ENCODE peak calls at places on chromosomes 2 and 18, in four cellular contexts. One of them, this sample, is unnamed.

GRCh38 chr2:135227386-135227785 is 175.3 kb downstream of the RAB3GAP1 start:
- DNase-seq in non-pigmented ciliary epithelial cell: no peak
- DNase-seq in NCI-H1105 treated with DMSO at 0.1 percent for 48 hours: no peak
- DNase-seq in stimulated activated CD4-positive, alpha-beta T cell treated with anti-CD3 and anti-CD28 coated beads, Interleukin-2, amount 100 ng/mL, for 24 hours: no peak
- DNase-seq in this sample: no peak

GRCh38 chr2:165794520-165794882 is 454 bp upstream of the GALNT3 start:
- DNase-seq in non-pigmented ciliary epithelial cell: no peak
- DNase-seq in NCI-H1105 treated with DMSO at 0.1 percent for 48 hours: no peak
- DNase-seq in stimulated activated CD4-positive, alpha-beta T cell treated with anti-CD3 and anti-CD28 coated beads, Interleukin-2, amount 100 ng/mL, for 24 hours: peak
- DNase-seq in this sample: peak

GRCh38 chr2:34012728-34013302 is 413.7 kb upstream of the FAM98A start:
- DNase-seq in non-pigmented ciliary epithelial cell: peak
- DNase-seq in NCI-H1105 treated with DMSO at 0.1 percent for 48 hours: peak
- DNase-seq in stimulated activated CD4-positive, alpha-beta T cell treated with anti-CD3 and anti-CD28 coated beads, Interleukin-2, amount 100 ng/mL, for 24 hours: peak
- DNase-seq in this sample: peak

GRCh38 chr2:214671330-214671850 is 138.1 kb downstream of the BARD1 start:
- DNase-seq in non-pigmented ciliary epithelial cell: no peak
- DNase-seq in NCI-H1105 treated with DMSO at 0.1 percent for 48 hours: no peak
- DNase-seq in stimulated activated CD4-positive, alpha-beta T cell treated with anti-CD3 and anti-CD28 coated beads, Interleukin-2, amount 100 ng/mL, for 24 hours: no peak
- DNase-seq in this sample: no peak

GRCh38 chr18:78984941-78985784 is 5.5 kb downstream of the SALL3 start:
- DNase-seq in non-pigmented ciliary epithelial cell: no peak
- DNase-seq in NCI-H1105 treated with DMSO at 0.1 percent for 48 hours: peak
- DNase-seq in stimulated activated CD4-positive, alpha-beta T cell treated with anti-CD3 and anti-CD28 coated beads, Interleukin-2, amount 100 ng/mL, for 24 hours: no peak
- DNase-seq in this sample: no peak

GRCh38 chr18:75544496-75544895 is 117.0 kb upstream of the SMIM21 start:
- DNase-seq in non-pigmented ciliary epithelial cell: peak
- DNase-seq in NCI-H1105 treated with DMSO at 0.1 percent for 48 hours: no peak
- DNase-seq in stimulated activated CD4-positive, alpha-beta T cell treated with anti-CD3 and anti-CD28 coated beads, Interleukin-2, amount 100 ng/mL, for 24 hours: no peak
- DNase-seq in this sample: no peak

GRCh38 chr2:224360801-224361251 is 41.1 kb downstream of the FAM124B start:
- DNase-seq in non-pigmented ciliary epithelial cell: no peak
- DNase-seq in NCI-H1105 treated with DMSO at 0.1 percent for 48 hours: peak
- DNase-seq in stimulated activated CD4-positive, alpha-beta T cell treated with anti-CD3 and anti-CD28 coated beads, Interleukin-2, amount 100 ng/mL, for 24 hours: no peak
- DNase-seq in this sample: no peak

GRCh38 chr2:176074919-176075425 is 8.8 kb downstream of the EVX2 start:
- DNase-seq in non-pigmented ciliary epithelial cell: no peak
- DNase-seq in NCI-H1105 treated with DMSO at 0.1 percent for 48 hours: peak
- DNase-seq in stimulated activated CD4-positive, alpha-beta T cell treated with anti-CD3 and anti-CD28 coated beads, Interleukin-2, amount 100 ng/mL, for 24 hours: no peak
- DNase-seq in this sample: no peak

GRCh38 chr2:98698896-98699295 is 32.0 kb downstream of the MGAT4A start:
- DNase-seq in non-pigmented ciliary epithelial cell: no peak
- DNase-seq in NCI-H1105 treated with DMSO at 0.1 percent for 48 hours: no peak
- DNase-seq in stimulated activated CD4-positive, alpha-beta T cell treated with anti-CD3 and anti-CD28 coated beads, Interleukin-2, amount 100 ng/mL, for 24 hours: no peak
- DNase-seq in this sample: no peak

GRCh38 chr2:96608459-96609455 is 29.4 kb downstream of the KANSL3 start:
- DNase-seq in non-pigmented ciliary epithelial cell: no peak
- DNase-seq in NCI-H1105 treated with DMSO at 0.1 percent for 48 hours: no peak
- DNase-seq in stimulated activated CD4-positive, alpha-beta T cell treated with anti-CD3 and anti-CD28 coated beads, Interleukin-2, amount 100 ng/mL, for 24 hours: no peak
- DNase-seq in this sample: no peak

GRCh38 chr18:48238206-48238605 is 171.0 kb downstream of the ZBTB7C start:
- DNase-seq in non-pigmented ciliary epithelial cell: no peak
- DNase-seq in NCI-H1105 treated with DMSO at 0.1 percent for 48 hours: no peak
- DNase-seq in stimulated activated CD4-positive, alpha-beta T cell treated with anti-CD3 and anti-CD28 coated beads, Interleukin-2, amount 100 ng/mL, for 24 hours: no peak
- DNase-seq in this sample: no peak

GRCh38 chr2:73292906-73293533 is 328 bp downstream of the EGR4 start:
- DNase-seq in non-pigmented ciliary epithelial cell: no peak
- DNase-seq in NCI-H1105 treated with DMSO at 0.1 percent for 48 hours: no peak
- DNase-seq in stimulated activated CD4-positive, alpha-beta T cell treated with anti-CD3 and anti-CD28 coated beads, Interleukin-2, amount 100 ng/mL, for 24 hours: no peak
- DNase-seq in this sample: no peak

GRCh38 chr2:33275689-33276444 is 200.6 kb upstream of the RASGRP3 start:
- DNase-seq in non-pigmented ciliary epithelial cell: peak
- DNase-seq in NCI-H1105 treated with DMSO at 0.1 percent for 48 hours: no peak
- DNase-seq in stimulated activated CD4-positive, alpha-beta T cell treated with anti-CD3 and anti-CD28 coated beads, Interleukin-2, amount 100 ng/mL, for 24 hours: peak
- DNase-seq in this sample: peak

GRCh38 chr2:190649798-190650390 is 1.0 kb downstream of the NAB1 start:
- DNase-seq in non-pigmented ciliary epithelial cell: no peak
- DNase-seq in NCI-H1105 treated with DMSO at 0.1 percent for 48 hours: peak
- DNase-seq in stimulated activated CD4-positive, alpha-beta T cell treated with anti-CD3 and anti-CD28 coated beads, Interleukin-2, amount 100 ng/mL, for 24 hours: no peak
- DNase-seq in this sample: no peak

GRCh38 chr2:150169230-150169629 is 318.2 kb downstream of the RND3 start:
- DNase-seq in non-pigmented ciliary epithelial cell: no peak
- DNase-seq in NCI-H1105 treated with DMSO at 0.1 percent for 48 hours: no peak
- DNase-seq in stimulated activated CD4-positive, alpha-beta T cell treated with anti-CD3 and anti-CD28 coated beads, Interleukin-2, amount 100 ng/mL, for 24 hours: no peak
- DNase-seq in this sample: peak

GRCh38 chr2:70118798-70119454 is 31.6 kb downstream of the PCBP1 start:
- DNase-seq in non-pigmented ciliary epithelial cell: no peak
- DNase-seq in NCI-H1105 treated with DMSO at 0.1 percent for 48 hours: no peak
- DNase-seq in stimulated activated CD4-positive, alpha-beta T cell treated with anti-CD3 and anti-CD28 coated beads, Interleukin-2, amount 100 ng/mL, for 24 hours: no peak
- DNase-seq in this sample: no peak

GRCh38 chr18:46343940-46344372 is 239.8 kb downstream of the HAUS1 start:
- DNase-seq in non-pigmented ciliary epithelial cell: no peak
- DNase-seq in NCI-H1105 treated with DMSO at 0.1 percent for 48 hours: peak
- DNase-seq in stimulated activated CD4-positive, alpha-beta T cell treated with anti-CD3 and anti-CD28 coated beads, Interleukin-2, amount 100 ng/mL, for 24 hours: peak
- DNase-seq in this sample: no peak

GRCh38 chr2:48968011-48968410 is 186.3 kb downstream of the FSHR start:
- DNase-seq in non-pigmented ciliary epithelial cell: no peak
- DNase-seq in NCI-H1105 treated with DMSO at 0.1 percent for 48 hours: no peak
- DNase-seq in stimulated activated CD4-positive, alpha-beta T cell treated with anti-CD3 and anti-CD28 coated beads, Interleukin-2, amount 100 ng/mL, for 24 hours: no peak
- DNase-seq in this sample: no peak

GRCh38 chr18:63878343-63878742 is 9.2 kb upstream of the SERPINB2 start:
- DNase-seq in non-pigmented ciliary epithelial cell: no peak
- DNase-seq in NCI-H1105 treated with DMSO at 0.1 percent for 48 hours: no peak
- DNase-seq in stimulated activated CD4-positive, alpha-beta T cell treated with anti-CD3 and anti-CD28 coated beads, Interleukin-2, amount 100 ng/mL, for 24 hours: no peak
- DNase-seq in this sample: no peak

GRCh38 chr2:187403568-187404260 is 44.3 kb downstream of the CALCRL start:
- DNase-seq in non-pigmented ciliary epithelial cell: no peak
- DNase-seq in NCI-H1105 treated with DMSO at 0.1 percent for 48 hours: no peak
- DNase-seq in stimulated activated CD4-positive, alpha-beta T cell treated with anti-CD3 and anti-CD28 coated beads, Interleukin-2, amount 100 ng/mL, for 24 hours: no peak
- DNase-seq in this sample: no peak

GRCh38 chr2:117972466-117973123 is 41.3 kb downstream of the CCDC93 start:
- DNase-seq in non-pigmented ciliary epithelial cell: peak
- DNase-seq in NCI-H1105 treated with DMSO at 0.1 percent for 48 hours: no peak
- DNase-seq in stimulated activated CD4-positive, alpha-beta T cell treated with anti-CD3 and anti-CD28 coated beads, Interleukin-2, amount 100 ng/mL, for 24 hours: no peak
- DNase-seq in this sample: no peak

GRCh38 chr2:172807011-172807410 is 71.4 kb downstream of the RAPGEF4 start:
- DNase-seq in non-pigmented ciliary epithelial cell: no peak
- DNase-seq in NCI-H1105 treated with DMSO at 0.1 percent for 48 hours: no peak
- DNase-seq in stimulated activated CD4-positive, alpha-beta T cell treated with anti-CD3 and anti-CD28 coated beads, Interleukin-2, amount 100 ng/mL, for 24 hours: no peak
- DNase-seq in this sample: no peak